ENCODE peak calls at places on chromosomes 6 and 20, in four cellular contexts. F is HCT116, I is GM13976, D is fibroblast of mammary gland. G is an unnamed sample.

GRCh38 chr6:30743099-30744053 is 889 bp upstream of the FLOT1 start:
- DNase-seq in F (no peak), I (peak; percentile 60), D (peak; percentile 49), G (peak; percentile 49)

GRCh38 chr6:125597411-125598253 is 151.8 kb upstream of the HEY2 start:
- DNase-seq in F (no peak), I (no peak), D (no peak), G (no peak)

GRCh38 chr6:155001482-155001881 is 6.4 kb downstream of the TIAM2 start:
- DNase-seq in F (no peak), I (no peak), D (peak; percentile 55), G (no peak)

GRCh38 chr20:2114990-2115681 is 13.5 kb downstream of the STK35 start:
- DNase-seq in F (no peak), I (no peak), D (peak; percentile 52), G (no peak)

GRCh38 chr6:44003345-44004061 is 123.7 kb downstream of the MRPL14 start:
- DNase-seq in F (no peak), I (peak; percentile 74), D (no peak), G (peak; percentile 68)

GRCh38 chr6:163383912-163384311 is 30.6 kb upstream of the QKI start:
- DNase-seq in F (peak; percentile 32), I (no peak), D (peak; percentile 33), G (no peak)

GRCh38 chr6:73364549-73364948 is 2.1 kb downstream of the KHDC3L start:
- DNase-seq in F (no peak), I (no peak), D (no peak), G (no peak)

GRCh38 chr6:16409531-16410441 is 171.4 kb downstream of the GMPR start:
- DNase-seq in F (peak; percentile 40), I (peak; percentile 41), D (peak; percentile 79), G (peak; percentile 63)

GRCh38 chr6:160135922-160136655 is 14.5 kb downstream of the SLC22A1 start:
- DNase-seq in F (no peak), I (no peak), D (no peak), G (no peak)

GRCh38 chr6:129774697-129775447 is 64.9 kb upstream of the ARHGAP18 start:
- DNase-seq in F (peak; percentile 68), I (peak; percentile 23), D (peak; percentile 86), G (peak; percentile 56)

GRCh38 chr20:24752612-24753011 is 196.5 kb upstream of the CST7 start:
- DNase-seq in F (no peak), I (no peak), D (no peak), G (no peak)

GRCh38 chr20:48843125-48843806 is 15.5 kb upstream of the PREX1 start:
- DNase-seq in F (no peak), I (no peak), D (peak; percentile 25), G (no peak)

GRCh38 chr6:106094261-106094963 is 8.3 kb downstream of the PRDM1 start:
- DNase-seq in F (no peak), I (no peak), D (no peak), G (no peak)

GRCh38 chr20:48180637-48181036 is 395.4 kb upstream of the SULF2 start:
- DNase-seq in F (no peak), I (no peak), D (no peak), G (no peak)

DNA sequence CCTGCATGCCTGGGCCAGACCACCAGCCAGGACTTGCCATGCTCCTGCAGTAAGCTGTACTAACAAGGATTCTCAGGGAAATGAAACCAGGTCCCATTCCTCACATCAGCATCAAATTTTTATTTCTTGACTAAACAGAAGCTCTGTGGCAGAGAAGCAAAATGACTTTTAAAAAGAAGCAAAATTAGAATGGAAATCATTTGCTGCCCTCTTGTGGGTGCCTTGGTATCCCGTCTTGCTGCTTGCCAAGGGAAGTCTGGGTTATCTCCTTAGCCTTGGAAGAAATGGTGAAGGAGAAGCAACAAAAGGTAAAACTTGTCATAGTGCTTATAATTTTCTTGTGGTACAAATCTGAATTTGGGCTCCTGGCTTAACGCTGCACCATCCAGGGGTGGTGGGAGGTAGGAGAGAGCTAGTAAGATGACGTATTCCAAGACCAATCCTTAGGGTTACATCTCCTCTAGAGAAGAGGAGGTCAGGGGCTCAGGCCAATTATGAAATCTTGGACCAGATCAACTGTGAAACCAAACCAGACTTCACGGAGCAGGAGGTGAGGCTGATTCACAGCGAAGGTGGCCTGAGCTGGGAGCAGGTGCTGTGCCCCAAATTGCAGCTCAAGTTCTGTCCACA is 107.5 kb downstream of the FAXC start:
- DNase-seq in F (peak; percentile 38), I (peak; percentile 13), D (peak; percentile 33), G (peak; percentile 38)
- TF ChIP-seq CTCF in F (peak; percentile 63), I (peak; percentile 50), D (peak; percentile 45), G (peak; percentile 44)

GRCh38 chr20:52311209-52311794 is 119.7 kb upstream of the ZFP64 start:
- DNase-seq in F (no peak), I (no peak), D (no peak), G (no peak)

GRCh38 chr20:52306477-52306876 is 114.9 kb upstream of the ZFP64 start:
- DNase-seq in F (no peak), I (no peak), D (no peak), G (no peak)

GRCh38 chr20:52313335-52313963 is 121.9 kb upstream of the ZFP64 start:
- DNase-seq in F (peak; percentile 7), I (no peak), D (peak; percentile 53), G (no peak)

DNA sequence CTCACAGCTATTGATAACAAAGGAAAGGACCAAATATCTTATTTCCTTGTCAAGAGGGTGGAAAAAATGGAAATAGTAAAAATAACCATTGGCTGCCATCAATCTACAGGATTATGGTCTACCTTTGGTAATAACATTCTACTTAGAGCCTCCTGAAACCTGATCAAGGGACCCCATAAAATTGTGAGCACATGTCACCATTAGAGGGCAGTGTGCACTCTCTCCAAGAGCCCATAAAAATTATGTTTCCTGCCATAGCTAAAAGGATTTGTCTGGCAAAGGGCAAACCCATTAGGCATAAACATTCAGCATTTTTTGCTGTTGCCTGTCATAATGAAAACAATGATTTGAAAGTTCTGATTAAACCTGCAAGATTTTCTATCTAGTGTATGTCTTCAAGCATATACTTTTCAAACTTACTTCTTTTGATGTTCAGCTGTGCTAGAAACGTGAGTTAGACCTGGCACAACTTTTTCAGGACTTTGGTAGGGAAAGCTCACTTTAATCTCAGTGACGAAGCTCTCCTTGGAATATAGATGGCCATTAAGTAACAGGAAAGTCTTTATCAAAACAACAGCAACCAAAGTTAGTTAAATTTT is 120.7 kb upstream of the ZFP64 start:
- DNase-seq in F (peak; percentile 54), I (peak; percentile 45), D (peak; percentile 65), G (peak; percentile 55)
- TF ChIP-seq CTCF in F (peak; percentile 88), I (peak; percentile 51), D (peak; percentile 79), G (peak; percentile 33)

DNA sequence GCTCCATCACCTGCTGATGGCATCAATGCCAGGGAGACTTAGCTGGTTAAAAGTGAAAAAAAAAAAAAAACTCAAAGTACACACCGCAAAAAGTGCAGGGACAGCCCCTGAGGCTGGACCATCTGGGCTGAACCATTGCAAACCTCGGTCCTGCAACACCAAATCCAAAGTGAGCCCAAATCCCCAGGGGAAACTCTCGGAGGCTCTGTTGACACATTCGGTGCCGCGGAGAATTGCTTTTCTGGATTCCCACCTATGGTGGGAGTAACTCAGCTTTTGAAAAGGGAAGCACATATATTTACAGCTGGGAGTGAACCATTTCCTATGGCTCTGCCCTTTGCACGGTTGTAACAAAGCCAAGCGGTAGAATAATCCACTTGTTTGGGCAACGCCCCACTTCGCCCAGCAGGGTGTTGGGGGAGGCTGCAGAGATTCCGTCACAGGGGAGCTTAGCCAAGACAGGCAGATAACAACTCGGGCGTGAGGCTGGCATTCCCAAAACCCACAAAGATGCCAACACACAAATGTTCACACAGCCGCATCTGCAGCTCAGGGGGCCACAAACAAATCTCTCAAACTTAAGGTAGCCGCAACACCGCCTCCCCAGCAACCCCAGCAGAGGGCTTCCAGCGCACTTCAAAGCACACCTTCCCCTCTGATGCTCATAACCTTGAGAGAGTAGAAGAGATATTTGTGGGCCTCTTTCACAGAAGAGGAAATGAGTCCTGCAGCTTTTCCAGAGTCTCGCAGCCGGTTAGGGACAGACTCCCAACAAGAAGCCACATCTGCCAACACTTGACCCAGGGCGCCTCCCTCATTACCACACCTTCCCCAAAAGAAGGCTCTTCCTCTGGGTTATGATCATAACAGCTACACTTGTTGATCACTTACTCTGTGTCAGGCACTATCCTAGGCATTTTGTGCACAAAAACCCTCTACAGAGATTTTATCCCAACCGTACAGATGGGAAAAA is 11.4 kb downstream of the ZC3H12D start:
- DNase-seq in F (no peak), I (no peak), D (no peak), G (no peak)
- TF ChIP-seq CTCF in F (no peak), I (peak; percentile 18), D (no peak), G (no peak)

DNA sequence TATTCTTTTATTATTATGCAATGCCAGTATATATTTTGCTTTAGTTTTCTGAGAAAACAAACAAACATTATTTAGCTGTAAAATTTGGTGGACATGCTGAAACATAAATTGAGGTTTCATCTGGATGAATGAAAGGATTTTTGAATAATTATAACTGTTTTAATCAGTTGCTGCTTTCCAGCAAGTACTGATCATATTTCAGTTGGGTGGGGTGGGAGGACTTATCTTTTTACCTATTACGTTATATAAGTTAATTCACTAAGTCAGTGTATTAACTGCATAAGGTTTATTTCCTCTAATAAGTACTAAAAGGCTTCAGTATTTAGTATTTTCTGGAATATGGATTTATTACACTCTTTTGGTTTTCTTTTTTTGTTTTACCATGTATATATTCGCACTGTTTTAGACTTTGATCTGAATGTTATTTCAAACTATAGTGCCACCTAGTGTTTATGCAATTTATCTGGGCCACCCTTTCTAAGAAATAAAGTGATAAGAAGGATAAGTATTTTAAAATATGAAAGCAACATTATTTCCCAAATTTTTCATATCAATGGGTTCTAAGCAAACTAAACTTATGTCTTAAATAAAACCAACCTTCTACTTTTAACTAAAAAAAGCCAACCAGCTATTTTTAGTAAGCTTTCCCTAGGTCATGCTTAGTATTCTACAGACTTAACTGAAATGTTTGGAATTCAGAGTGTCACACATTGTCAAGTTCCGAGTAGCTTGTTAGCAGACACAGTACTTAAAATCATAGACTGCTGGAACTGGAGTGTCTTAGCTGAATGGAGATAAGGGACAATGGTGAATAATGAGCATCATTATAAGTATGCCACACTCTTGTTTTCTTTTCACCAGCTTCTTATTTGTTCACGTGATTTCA is 105.4 kb upstream of the MCHR2 start:
- DNase-seq in F (peak; percentile 16), I (peak; percentile 28), D (peak; percentile 43), G (peak; percentile 10)
- TF ChIP-seq CTCF in F (peak; percentile 79), I (peak; percentile 17), D (peak; percentile 46), G (no peak)

DNA sequence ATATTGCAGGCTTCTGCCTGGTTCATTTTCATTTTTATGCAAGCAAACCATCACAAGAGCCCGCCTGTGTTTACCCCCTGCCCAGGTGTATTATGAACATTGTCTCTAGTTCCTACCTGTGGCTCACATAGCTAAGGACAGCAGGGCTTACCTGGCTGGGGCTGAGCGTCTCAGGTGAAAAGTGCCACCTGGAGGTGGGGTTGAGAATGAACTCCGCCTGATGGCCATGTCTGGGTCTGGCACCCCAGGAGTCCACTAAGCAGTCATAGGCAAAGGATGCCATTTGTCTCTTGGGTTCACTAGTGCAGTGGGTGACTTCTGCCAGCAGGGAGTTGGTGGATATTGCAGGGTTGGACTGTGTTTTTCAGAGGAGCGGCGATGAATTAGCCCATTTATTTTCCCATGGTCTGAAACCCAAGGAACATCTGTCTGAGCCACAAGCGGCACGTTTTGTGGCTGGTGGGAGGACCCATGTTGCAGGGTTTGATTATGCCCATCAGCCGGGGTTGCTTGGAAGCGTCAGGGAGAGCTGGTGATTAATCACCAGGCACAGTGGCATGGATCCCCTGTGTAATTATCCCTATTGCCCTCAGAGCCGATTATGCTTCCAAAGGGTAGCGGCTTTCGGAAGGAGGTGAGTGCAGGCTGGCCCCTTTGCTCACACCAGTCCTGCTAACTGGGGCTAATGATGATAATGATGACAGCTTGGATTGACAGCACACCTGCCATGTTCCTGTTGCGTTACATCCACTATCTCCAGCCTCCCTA is 92.2 kb downstream of the CDH26 start:
- DNase-seq in F (peak; percentile 26), I (no peak), D (no peak), G (no peak)
- TF ChIP-seq CTCF in F (peak; percentile 71), I (no peak), D (no peak), G (no peak)

GRCh38 chr20:52801628-52802006 is 170.5 kb upstream of the TSHZ2 start:
- DNase-seq in F (no peak), I (no peak), D (no peak), G (no peak)
- TF ChIP-seq CTCF in F (no peak), I (no peak), D (no peak), G (no peak)

G was measured in GM20000.